ENCODE peak calls at places on chromosomes 3 and 15, in six cellular contexts. Q is fibroblast of the aortic adventitia, V is sigmoid colon, J is heart right ventricle, U is GM23338, X is psoas muscle. F is an unnamed sample.

GRCh38 chr3:64441861-64442260 is 216.6 kb upstream of the PRICKLE2 start:
- DNase-seq in Q (no peak), V (no peak), J (no peak), U (no peak), X (no peak), F (no peak)

GRCh38 chr3:28050895-28051294 is 190.5 kb upstream of the CMC1 start:
- DNase-seq in Q (peak; percentile 52), V (no peak), J (no peak), U (no peak), X (no peak), F (peak; percentile 27)

GRCh38 chr3:58092516-58092915 is 84.3 kb downstream of the FLNB start:
- DNase-seq in Q (no peak), V (no peak), J (no peak), U (no peak), X (no peak), F (peak; percentile 35)

GRCh38 chr3:153166206-153166605 is 4.2 kb downstream of the RAP2B start:
- DNase-seq in Q (peak; percentile 54), V (no peak), J (no peak), U (no peak), X (no peak), F (peak; percentile 43)

GRCh38 chr3:132641837-132642538 is 17.6 kb downstream of the ACAD11 start:
- DNase-seq in Q (peak; percentile 86), V (no peak), J (no peak), U (peak; percentile 73), X (no peak), F (peak; percentile 81)

GRCh38 chr15:101070502-101071273 is 151.5 kb downstream of the LRRK1 start:
- DNase-seq in Q (peak; percentile 87), V (no peak), J (no peak), U (peak; percentile 41), X (no peak), F (peak; percentile 91)

GRCh38 chr3:102098130-102098885 is 249.0 kb downstream of the NFKBIZ start:
- DNase-seq in Q (no peak), V (no peak), J (no peak), U (no peak), X (no peak), F (peak; percentile 24)

GRCh38 chr3:127072221-127072771 is 89.4 kb downstream of the PLXNA1 start:
- DNase-seq in Q (no peak), V (peak; percentile 57), J (no peak), U (no peak), X (no peak), F (no peak)

GRCh38 chr3:174862101-174862500 is 3.0 kb downstream of the NAALADL2 start:
- DNase-seq in Q (no peak), V (no peak), J (no peak), U (peak; percentile 69), X (no peak), F (no peak)

GRCh38 chr3:25665646-25666136 is 984 bp upstream of the TOP2B start:
- DNase-seq in Q (no peak), V (no peak), J (no peak), U (no peak), X (no peak), F (no peak)

GRCh38 chr3:165642761-165643432 is 194.3 kb downstream of the BCHE start:
- DNase-seq in Q (peak; percentile 99), V (peak; percentile 72), J (no peak), U (no peak), X (peak; percentile 26), F (peak; percentile 98)

GRCh38 chr3:185746470-185746869 is 78.4 kb downstream of the IGF2BP2 start:
- DNase-seq in Q (no peak), V (no peak), J (no peak), U (no peak), X (no peak), F (no peak)

GRCh38 chr3:87727783-87728182 is 331.0 kb downstream of the CGGBP1 start:
- DNase-seq in Q (no peak), V (no peak), J (no peak), U (peak; percentile 83), X (no peak), F (no peak)

GRCh38 chr3:15756505-15756904 is 41.3 kb downstream of the ANKRD28 start:
- DNase-seq in Q (no peak), V (no peak), J (no peak), U (peak; percentile 49), X (no peak), F (no peak)

GRCh38 chr3:100777271-100777670 is 68.0 kb downstream of the TFG start:
- DNase-seq in Q (no peak), V (no peak), J (no peak), U (no peak), X (no peak), F (no peak)

GRCh38 chr3:23440416-23441294 is 237.5 kb downstream of the UBE2E2 start:
- DNase-seq in Q (no peak), V (no peak), J (no peak), U (no peak), X (no peak), F (no peak)

GRCh38 chr3:81476652-81477051 is 284.8 kb downstream of the GBE1 start:
- DNase-seq in Q (no peak), V (no peak), J (no peak), U (no peak), X (no peak), F (no peak)

GRCh38 chr3:57570878-57571277 is 14.8 kb downstream of the PDE12 start:
- DNase-seq in Q (no peak), V (no peak), J (no peak), U (no peak), X (no peak), F (no peak)

GRCh38 chr15:32685576-32685975 is 32.2 kb upstream of the GREM1 start:
- DNase-seq in Q (peak; percentile 67), V (no peak), J (no peak), U (no peak), X (no peak), F (peak; percentile 89)

GRCh38 chr3:112629425-112629824 is 11.5 kb downstream of the CCDC80 start:
- DNase-seq in Q (peak; percentile 99), V (peak; percentile 94), J (peak; percentile 31), U (no peak), X (peak; percentile 67), F (peak; percentile 90)

GRCh38 chr3:183560607-183561006 is 5.1 kb upstream of the KLHL6 start:
- DNase-seq in Q (no peak), V (no peak), J (no peak), U (peak; percentile 53), X (no peak), F (no peak)

GRCh38 chr3:66140763-66141372 is 79.9 kb upstream of the SLC25A26 start:
- DNase-seq in Q (no peak), V (no peak), J (no peak), U (no peak), X (no peak), F (no peak)

GRCh38 chr3:124552224-124552623 is 178.0 kb upstream of the UMPS start:
- DNase-seq in Q (no peak), V (no peak), J (no peak), U (no peak), X (no peak), F (no peak)

GRCh38 chr3:65671004-65671403 is 367.7 kb downstream of the MAGI1 start:
- DNase-seq in Q (peak; percentile 32), V (no peak), J (no peak), U (no peak), X (no peak), F (peak; percentile 12)

GRCh38 chr15:69393831-69394491 is 20.2 kb upstream of the KIF23 start:
- DNase-seq in Q (no peak), V (no peak), J (no peak), U (no peak), X (no peak), F (no peak)
- H3K4me3 ChIP-seq in Q (no peak overlapping the region), V (no peak overlapping the region), J (no peak overlapping the region), U (no peak overlapping the region), X (no peak overlapping the region), F (no peak overlapping the region)

GRCh38 chr3:196985954-196986885 is 17.6 kb upstream of the PIGZ start:
- DNase-seq in Q (no peak), V (peak; percentile 14), J (no peak), U (no peak), X (no peak), F (peak; percentile 23)
- TF ChIP-seq CTCF in Q (peak; percentile 33), V (no peak), J (no peak), U (peak; percentile 8), X (no peak), F (no peak)

GRCh38 chr15:77568014-77568959 is 64.4 kb downstream of the LINGO1 start:
- DNase-seq in Q (no peak), V (no peak), J (no peak), U (no peak), X (no peak), F (no peak)
- H3K4me3 ChIP-seq in Q (no peak overlapping the region), V (peak overlapping the region; percentile 14), J (no peak overlapping the region), U (no peak overlapping the region), X (no peak overlapping the region), F (no peak overlapping the region)

DNA sequence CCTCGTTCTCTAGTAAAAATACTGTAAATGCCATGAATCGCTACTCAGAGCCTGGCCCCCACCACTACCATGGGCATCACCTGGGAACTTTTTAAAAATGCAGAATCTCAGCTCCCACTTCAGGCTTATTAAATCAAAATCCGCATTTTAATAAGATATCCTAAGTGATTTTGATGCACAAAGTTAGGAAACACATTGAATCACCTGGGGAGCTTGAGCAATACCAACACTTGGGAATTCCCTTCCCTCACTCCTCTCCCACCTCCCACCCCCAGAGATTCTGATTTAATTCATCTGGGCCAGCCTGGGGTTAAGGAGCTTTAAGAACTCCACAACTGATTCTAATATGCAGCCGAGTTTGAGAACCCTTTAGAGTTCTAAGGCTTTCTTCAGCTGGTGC is 26.8 kb downstream of the RLBP1 start:
- DNase-seq in Q (no peak), V (no peak), J (no peak), U (no peak), X (no peak), F (no peak)
- TF ChIP-seq CTCF in Q (no peak), V (no peak), J (no peak), U (no peak), X (no peak), F (no peak)